ENCODE peak calls at places on chromosomes 16 and 17, in five cellular contexts. S, C, N, O and Y are unnamed samples.

GRCh38 chr17:17028059-17028877 is 14.0 kb upstream of the MPRIP start:
- DNase-seq in N (no peak), S (peak), O (no peak), C (peak), Y (no peak)

GRCh38 chr17:32992360-32993033 is 850 bp downstream of the SPACA3 start:
- DNase-seq in C (no peak), O (no peak), N (no peak), S (no peak), Y (no peak)

GRCh38 chr16:58678716-58679115 is 5.9 kb downstream of the SLC38A7 start:
- DNase-seq in O (peak), S (peak), N (peak), C (no peak), Y (no peak)

GRCh38 chr17:413706-414440 is 61.3 kb upstream of the RPH3AL start:
- DNase-seq in N (no peak), S (no peak), O (no peak), C (no peak), Y (no peak)

GRCh38 chr17:3667366-3668278 is 756 bp downstream of the TAX1BP3 start:
- DNase-seq in C (peak), O (peak), N (peak), S (no peak), Y (peak)

GRCh38 chr17:75876938-75877751 is 1.2 kb downstream of the TRIM47 start:
- DNase-seq in S (peak), C (peak), O (peak), N (peak), Y (peak)

GRCh38 chr17:41687828-41688640 is 651 bp upstream of the EIF1 start:
- DNase-seq in C (peak), O (no peak), N (peak), S (peak), Y (no peak)

GRCh38 chr17:17831208-17832039 is 5.4 kb downstream of the SREBF1 start:
- DNase-seq in O (no peak), C (no peak), S (no peak), N (peak), Y (no peak)

GRCh38 chr17:7893226-7893880 is 4.8 kb downstream of the CHD3 start:
- DNase-seq in O (no peak), S (no peak), C (no peak), N (no peak), Y (no peak)